ENCODE peak calls at places on chromosomes 12 and 14, in six cellular contexts. One of them, this sample, is unnamed.

GRCh38 chr12:6700646-6701051 is at the start of gene PIANP:
- DNase-seq in activated CD8-positive, alpha-beta T cell treated with anti-CD3 and anti-CD28 coated beads for 36 hours: peak; percentile 49
- DNase-seq in endodermal cell: peak; percentile 83
- DNase-seq in AG09319: no peak
- DNase-seq in colonic mucosa: no peak
- DNase-seq in kidney: peak; percentile 73
- DNase-seq in this sample: no peak

GRCh38 chr12:65663648-65664047 is 160.6 kb upstream of the HMGA2 start:
- DNase-seq in activated CD8-positive, alpha-beta T cell treated with anti-CD3 and anti-CD28 coated beads for 36 hours: no peak
- DNase-seq in endodermal cell: no peak
- DNase-seq in AG09319: no peak
- DNase-seq in colonic mucosa: no peak
- DNase-seq in kidney: no peak
- DNase-seq in this sample: no peak

GRCh38 chr12:75884465-75884985 is 147.1 kb downstream of the PHLDA1 start:
- DNase-seq in activated CD8-positive, alpha-beta T cell treated with anti-CD3 and anti-CD28 coated beads for 36 hours: no peak
- DNase-seq in endodermal cell: peak; percentile 62
- DNase-seq in AG09319: no peak
- DNase-seq in colonic mucosa: no peak
- DNase-seq in kidney: no peak
- DNase-seq in this sample: no peak

GRCh38 chr12:51128905-51129304 is 44.0 kb downstream of the TFCP2 start:
- DNase-seq in activated CD8-positive, alpha-beta T cell treated with anti-CD3 and anti-CD28 coated beads for 36 hours: no peak
- DNase-seq in endodermal cell: no peak
- DNase-seq in AG09319: peak; percentile 4
- DNase-seq in colonic mucosa: no peak
- DNase-seq in kidney: no peak
- DNase-seq in this sample: no peak

GRCh38 chr12:79983969-79984629 is 49.2 kb upstream of the PPP1R12A start:
- DNase-seq in activated CD8-positive, alpha-beta T cell treated with anti-CD3 and anti-CD28 coated beads for 36 hours: no peak
- DNase-seq in endodermal cell: no peak
- DNase-seq in AG09319: peak; percentile 19
- DNase-seq in colonic mucosa: no peak
- DNase-seq in kidney: no peak
- DNase-seq in this sample: no peak

GRCh38 chr12:51357374-51358047 is 11.0 kb upstream of the CELA1 start:
- DNase-seq in activated CD8-positive, alpha-beta T cell treated with anti-CD3 and anti-CD28 coated beads for 36 hours: peak; percentile 7
- DNase-seq in endodermal cell: no peak
- DNase-seq in AG09319: no peak
- DNase-seq in colonic mucosa: no peak
- DNase-seq in kidney: no peak
- DNase-seq in this sample: no peak

GRCh38 chr14:57182760-57183503 is 85.8 kb downstream of the EXOC5 start:
- DNase-seq in activated CD8-positive, alpha-beta T cell treated with anti-CD3 and anti-CD28 coated beads for 36 hours: no peak
- DNase-seq in endodermal cell: peak; percentile 78
- DNase-seq in AG09319: no peak
- DNase-seq in colonic mucosa: no peak
- DNase-seq in kidney: no peak
- DNase-seq in this sample: peak; percentile 11

GRCh38 chr12:67720383-67720856 is 71.9 kb downstream of the DYRK2 start:
- DNase-seq in activated CD8-positive, alpha-beta T cell treated with anti-CD3 and anti-CD28 coated beads for 36 hours: no peak
- DNase-seq in endodermal cell: peak; percentile 40
- DNase-seq in AG09319: peak; percentile 57
- DNase-seq in colonic mucosa: no peak
- DNase-seq in kidney: no peak
- DNase-seq in this sample: no peak

GRCh38 chr14:100065942-100066574 is 836 bp downstream of the EVL start:
- DNase-seq in activated CD8-positive, alpha-beta T cell treated with anti-CD3 and anti-CD28 coated beads for 36 hours: peak; percentile 92
- DNase-seq in endodermal cell: no peak
- DNase-seq in AG09319: no peak
- DNase-seq in colonic mucosa: peak; percentile 43
- DNase-seq in kidney: no peak
- DNase-seq in this sample: peak; percentile 52

GRCh38 chr14:28468191-28469151 is 298.1 kb upstream of the FOXG1 start:
- DNase-seq in activated CD8-positive, alpha-beta T cell treated with anti-CD3 and anti-CD28 coated beads for 36 hours: no peak
- DNase-seq in endodermal cell: peak; percentile 53
- DNase-seq in AG09319: no peak
- DNase-seq in colonic mucosa: no peak
- DNase-seq in kidney: no peak
- DNase-seq in this sample: no peak

GRCh38 chr14:69921052-69921451 is 41.8 kb downstream of the SMOC1 start:
- DNase-seq in activated CD8-positive, alpha-beta T cell treated with anti-CD3 and anti-CD28 coated beads for 36 hours: no peak
- DNase-seq in endodermal cell: no peak
- DNase-seq in AG09319: no peak
- DNase-seq in colonic mucosa: no peak
- DNase-seq in kidney: no peak
- DNase-seq in this sample: no peak

GRCh38 chr12:76757694-76758093 is 6.2 kb upstream of the ZDHHC17 start:
- DNase-seq in activated CD8-positive, alpha-beta T cell treated with anti-CD3 and anti-CD28 coated beads for 36 hours: no peak
- DNase-seq in endodermal cell: no peak
- DNase-seq in AG09319: no peak
- DNase-seq in colonic mucosa: no peak
- DNase-seq in kidney: no peak
- DNase-seq in this sample: no peak

GRCh38 chr12:25970916-25971674 is 12.6 kb downstream of the RASSF8 start:
- DNase-seq in activated CD8-positive, alpha-beta T cell treated with anti-CD3 and anti-CD28 coated beads for 36 hours: no peak
- DNase-seq in endodermal cell: no peak
- DNase-seq in AG09319: no peak
- DNase-seq in colonic mucosa: no peak
- DNase-seq in kidney: no peak
- DNase-seq in this sample: no peak

GRCh38 chr12:98399532-98399931 is 115.9 kb upstream of the TMPO start:
- DNase-seq in activated CD8-positive, alpha-beta T cell treated with anti-CD3 and anti-CD28 coated beads for 36 hours: peak; percentile 87
- DNase-seq in endodermal cell: peak; percentile 92
- DNase-seq in AG09319: no peak
- DNase-seq in colonic mucosa: no peak
- DNase-seq in kidney: peak; percentile 61
- DNase-seq in this sample: peak; percentile 60

GRCh38 chr12:110042260-110042659 is 6.1 kb downstream of the C12orf76 start:
- DNase-seq in activated CD8-positive, alpha-beta T cell treated with anti-CD3 and anti-CD28 coated beads for 36 hours: no peak
- DNase-seq in endodermal cell: no peak
- DNase-seq in AG09319: no peak
- DNase-seq in colonic mucosa: no peak
- DNase-seq in kidney: no peak
- DNase-seq in this sample: no peak

GRCh38 chr14:102622262-102622885 is 29.9 kb downstream of the RCOR1 start:
- DNase-seq in activated CD8-positive, alpha-beta T cell treated with anti-CD3 and anti-CD28 coated beads for 36 hours: peak; percentile 13
- DNase-seq in endodermal cell: peak; percentile 56
- DNase-seq in AG09319: no peak
- DNase-seq in colonic mucosa: no peak
- DNase-seq in kidney: no peak
- DNase-seq in this sample: no peak

GRCh38 chr14:24665440-24665991 is 31.5 kb upstream of the GZMB start:
- DNase-seq in activated CD8-positive, alpha-beta T cell treated with anti-CD3 and anti-CD28 coated beads for 36 hours: peak; percentile 90
- DNase-seq in endodermal cell: no peak
- DNase-seq in AG09319: no peak
- DNase-seq in colonic mucosa: no peak
- DNase-seq in kidney: no peak
- DNase-seq in this sample: peak; percentile 55

GRCh38 chr14:33617154-33617553 is 333.7 kb downstream of the EGLN3 start:
- DNase-seq in activated CD8-positive, alpha-beta T cell treated with anti-CD3 and anti-CD28 coated beads for 36 hours: no peak
- DNase-seq in endodermal cell: no peak
- DNase-seq in AG09319: peak; percentile 12
- DNase-seq in colonic mucosa: no peak
- DNase-seq in kidney: no peak
- DNase-seq in this sample: no peak

GRCh38 chr14:89027097-89027740 is 202.8 kb downstream of the TTC8 start:
- DNase-seq in activated CD8-positive, alpha-beta T cell treated with anti-CD3 and anti-CD28 coated beads for 36 hours: peak; percentile 51
- DNase-seq in endodermal cell: peak; percentile 83
- DNase-seq in AG09319: no peak
- DNase-seq in colonic mucosa: peak; percentile 49
- DNase-seq in kidney: peak; percentile 74
- DNase-seq in this sample: peak; percentile 88

GRCh38 chr14:71855399-71856036 is 76.7 kb upstream of the RGS6 start:
- DNase-seq in activated CD8-positive, alpha-beta T cell treated with anti-CD3 and anti-CD28 coated beads for 36 hours: peak; percentile 77
- DNase-seq in endodermal cell: peak; percentile 92
- DNase-seq in AG09319: peak; percentile 38
- DNase-seq in colonic mucosa: peak; percentile 79
- DNase-seq in kidney: no peak
- DNase-seq in this sample: peak; percentile 65

GRCh38 chr14:54548491-54548890 is 18.4 kb upstream of the SAMD4A start:
- DNase-seq in activated CD8-positive, alpha-beta T cell treated with anti-CD3 and anti-CD28 coated beads for 36 hours: no peak
- DNase-seq in endodermal cell: no peak
- DNase-seq in AG09319: no peak
- DNase-seq in colonic mucosa: no peak
- DNase-seq in kidney: no peak
- DNase-seq in this sample: no peak

GRCh38 chr12:69052613-69053408 is 119.8 kb upstream of the CPM start:
- DNase-seq in activated CD8-positive, alpha-beta T cell treated with anti-CD3 and anti-CD28 coated beads for 36 hours: peak; percentile 87
- DNase-seq in endodermal cell: peak; percentile 90
- DNase-seq in AG09319: peak; percentile 60
- DNase-seq in colonic mucosa: no peak
- DNase-seq in kidney: no peak
- DNase-seq in this sample: no peak

GRCh38 chr12:34033628-34034296 is 11.5 kb downstream of the ALG10 start:
- DNase-seq in activated CD8-positive, alpha-beta T cell treated with anti-CD3 and anti-CD28 coated beads for 36 hours: no peak
- DNase-seq in endodermal cell: no peak
- DNase-seq in AG09319: no peak
- DNase-seq in colonic mucosa: no peak
- DNase-seq in kidney: no peak
- DNase-seq in this sample: peak; percentile 3
- TF ChIP-seq CTCF in activated CD8-positive, alpha-beta T cell treated with anti-CD3 and anti-CD28 coated beads for 36 hours: peak; percentile 72
- TF ChIP-seq CTCF in endodermal cell: peak; percentile 93
- TF ChIP-seq CTCF in AG09319: peak; percentile 53
- TF ChIP-seq CTCF in colonic mucosa: peak; percentile 57
- TF ChIP-seq CTCF in kidney: peak; percentile 9
- TF ChIP-seq CTCF in this sample: peak; percentile 49

GRCh38 chr12:14557966-14558365 is 9.7 kb downstream of the PLBD1 start:
- DNase-seq in activated CD8-positive, alpha-beta T cell treated with anti-CD3 and anti-CD28 coated beads for 36 hours: no peak
- DNase-seq in endodermal cell: no peak
- DNase-seq in AG09319: no peak
- DNase-seq in colonic mucosa: no peak
- DNase-seq in kidney: no peak
- DNase-seq in this sample: no peak

GRCh38 chr12:14558377-14559051 is 9.2 kb downstream of the PLBD1 start:
- DNase-seq in activated CD8-positive, alpha-beta T cell treated with anti-CD3 and anti-CD28 coated beads for 36 hours: no peak
- DNase-seq in endodermal cell: no peak
- DNase-seq in AG09319: no peak
- DNase-seq in colonic mucosa: peak; percentile 50
- DNase-seq in kidney: no peak
- DNase-seq in this sample: no peak

GRCh38 chr12:14548609-14549008 is 19.1 kb downstream of the PLBD1 start:
- DNase-seq in activated CD8-positive, alpha-beta T cell treated with anti-CD3 and anti-CD28 coated beads for 36 hours: no peak
- DNase-seq in endodermal cell: no peak
- DNase-seq in AG09319: no peak
- DNase-seq in colonic mucosa: no peak
- DNase-seq in kidney: no peak
- DNase-seq in this sample: no peak

DNA sequence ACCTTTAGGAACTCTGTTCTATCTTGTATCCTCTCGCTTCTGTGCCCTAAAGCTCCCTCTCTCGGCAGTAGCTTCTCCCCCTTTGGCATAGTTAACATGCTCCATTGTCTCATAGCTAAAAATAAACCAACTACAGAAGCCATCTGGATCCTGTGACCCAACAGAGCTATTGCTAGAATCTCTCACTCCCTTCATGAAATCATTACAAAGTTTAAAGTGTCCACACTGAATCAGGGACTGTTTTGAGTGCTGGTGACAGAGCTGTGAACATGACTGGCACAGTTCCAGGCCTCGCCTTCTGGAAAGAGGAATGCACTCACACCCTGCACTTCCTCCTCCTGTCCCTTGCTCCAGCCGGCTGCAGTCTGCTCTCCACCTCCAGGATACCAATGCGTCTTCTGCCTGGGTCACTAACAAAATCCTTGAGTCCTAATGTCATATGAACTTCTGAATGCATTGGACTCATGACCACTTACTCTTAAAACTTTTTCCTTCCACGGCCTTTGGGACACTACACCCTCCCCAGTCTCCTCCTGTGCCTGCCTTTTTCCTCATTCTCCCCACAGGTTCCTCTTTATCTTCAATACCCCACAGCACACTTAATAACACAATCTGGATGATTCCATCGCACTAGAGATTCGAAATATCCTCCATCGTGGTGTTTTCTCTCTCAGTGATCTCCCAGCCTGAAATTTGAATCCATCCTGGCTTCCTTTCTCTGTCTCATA is 13.2 kb downstream of the PLBD1 start:
- DNase-seq in activated CD8-positive, alpha-beta T cell treated with anti-CD3 and anti-CD28 coated beads for 36 hours: no peak
- DNase-seq in endodermal cell: no peak
- DNase-seq in AG09319: no peak
- DNase-seq in colonic mucosa: peak; percentile 94
- DNase-seq in kidney: peak; percentile 94
- DNase-seq in this sample: no peak
- TF ChIP-seq CTCF in activated CD8-positive, alpha-beta T cell treated with anti-CD3 and anti-CD28 coated beads for 36 hours: no peak
- TF ChIP-seq CTCF in endodermal cell: peak; percentile 38
- TF ChIP-seq CTCF in AG09319: no peak
- TF ChIP-seq CTCF in colonic mucosa: no peak
- TF ChIP-seq CTCF in kidney: no peak
- TF ChIP-seq CTCF in this sample: no peak

DNA sequence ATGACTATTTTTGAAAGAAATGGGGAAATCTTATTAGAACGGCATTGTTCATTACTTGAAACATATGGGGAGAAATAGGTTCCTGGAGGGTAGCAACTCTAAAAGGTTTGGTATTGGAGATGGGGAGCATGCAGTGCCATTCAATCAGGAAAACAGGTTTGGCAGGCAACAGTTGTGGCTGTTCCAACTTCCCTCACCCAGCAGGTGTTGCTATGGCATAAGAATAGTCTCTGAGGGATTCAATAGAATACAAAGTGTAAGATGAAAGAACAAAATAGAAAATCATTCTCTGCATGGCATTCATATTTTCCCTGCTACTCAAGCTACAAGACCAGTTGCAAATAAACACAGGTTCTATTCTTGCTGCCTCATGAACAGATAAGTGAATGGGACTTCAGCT is 393.3 kb upstream of the RPL10L start:
- DNase-seq in activated CD8-positive, alpha-beta T cell treated with anti-CD3 and anti-CD28 coated beads for 36 hours: no peak
- DNase-seq in endodermal cell: peak; percentile 71
- DNase-seq in AG09319: no peak
- DNase-seq in colonic mucosa: no peak
- DNase-seq in kidney: no peak
- DNase-seq in this sample: no peak
- TF ChIP-seq CTCF in activated CD8-positive, alpha-beta T cell treated with anti-CD3 and anti-CD28 coated beads for 36 hours: no peak
- TF ChIP-seq CTCF in endodermal cell: peak; percentile 73
- TF ChIP-seq CTCF in AG09319: no peak
- TF ChIP-seq CTCF in colonic mucosa: no peak
- TF ChIP-seq CTCF in kidney: peak; percentile 23
- TF ChIP-seq CTCF in this sample: no peak

GRCh38 chr12:119819322-119819721 is 57.8 kb downstream of the CIT start:
- DNase-seq in activated CD8-positive, alpha-beta T cell treated with anti-CD3 and anti-CD28 coated beads for 36 hours: no peak
- DNase-seq in endodermal cell: no peak
- DNase-seq in AG09319: no peak
- DNase-seq in colonic mucosa: no peak
- DNase-seq in kidney: no peak
- DNase-seq in this sample: no peak
- TF ChIP-seq CTCF in activated CD8-positive, alpha-beta T cell treated with anti-CD3 and anti-CD28 coated beads for 36 hours: no peak
- TF ChIP-seq CTCF in endodermal cell: no peak
- TF ChIP-seq CTCF in AG09319: no peak
- TF ChIP-seq CTCF in colonic mucosa: no peak
- TF ChIP-seq CTCF in kidney: no peak
- TF ChIP-seq CTCF in this sample: no peak

GRCh38 chr12:1978078-1978477 is 26.2 kb downstream of the DCP1B start:
- DNase-seq in activated CD8-positive, alpha-beta T cell treated with anti-CD3 and anti-CD28 coated beads for 36 hours: no peak
- DNase-seq in endodermal cell: no peak
- DNase-seq in AG09319: no peak
- DNase-seq in colonic mucosa: no peak
- DNase-seq in kidney: no peak
- DNase-seq in this sample: no peak
- TF ChIP-seq CTCF in activated CD8-positive, alpha-beta T cell treated with anti-CD3 and anti-CD28 coated beads for 36 hours: no peak
- TF ChIP-seq CTCF in endodermal cell: no peak
- TF ChIP-seq CTCF in AG09319: no peak
- TF ChIP-seq CTCF in colonic mucosa: no peak
- TF ChIP-seq CTCF in kidney: no peak
- TF ChIP-seq CTCF in this sample: no peak

This sample was measured in GM10248.